ENCODE peak calls at places on chromosomes 16 and 17, in five cellular contexts. One of them, this sample, is unnamed.

GRCh38 chr16:53212899-53213235 is 158.1 kb downstream of the CHD9 start:
- DNase-seq in lower leg skin: no peak
- DNase-seq in testis: no peak
- DNase-seq in ascending aorta: no peak
- DNase-seq in transverse colon: no peak
- DNase-seq in this sample: no peak

GRCh38 chr16:46911038-46911437 is 26.9 kb downstream of the GPT2 start:
- DNase-seq in testis: no peak
- DNase-seq in transverse colon: no peak
- DNase-seq in lower leg skin: no peak
- DNase-seq in ascending aorta: no peak
- DNase-seq in this sample: no peak

GRCh38 chr16:57970971-57971370 is at the start of gene CNGB1:
- DNase-seq in testis: no peak
- DNase-seq in lower leg skin: no peak
- DNase-seq in ascending aorta: no peak
- DNase-seq in transverse colon: no peak
- DNase-seq in this sample: no peak

GRCh38 chr16:69691980-69692911 is 34.1 kb downstream of the NQO1 start:
- DNase-seq in lower leg skin: no peak
- DNase-seq in transverse colon: no peak
- DNase-seq in testis: no peak
- DNase-seq in ascending aorta: no peak
- DNase-seq in this sample: no peak

GRCh38 chr17:75181608-75182318 is 996 bp downstream of the SUMO2 start:
- DNase-seq in lower leg skin: peak; percentile 88
- DNase-seq in testis: peak; percentile 53
- DNase-seq in ascending aorta: peak; percentile 71
- DNase-seq in transverse colon: peak; percentile 30
- DNase-seq in this sample: peak; percentile 29

GRCh38 chr17:51653902-51654301 is 393.6 kb downstream of the UTP18 start:
- DNase-seq in transverse colon: no peak
- DNase-seq in ascending aorta: no peak
- DNase-seq in lower leg skin: no peak
- DNase-seq in testis: no peak
- DNase-seq in this sample: no peak

GRCh38 chr16:69311533-69312388 is 611 bp downstream of the VPS4A start:
- DNase-seq in testis: peak; percentile 51
- DNase-seq in transverse colon: peak; percentile 46
- DNase-seq in lower leg skin: peak; percentile 87
- DNase-seq in ascending aorta: peak; percentile 68
- DNase-seq in this sample: no peak

GRCh38 chr17:65195716-65196115 is 58.5 kb downstream of the RGS9 start:
- DNase-seq in transverse colon: no peak
- DNase-seq in testis: no peak
- DNase-seq in lower leg skin: no peak
- DNase-seq in ascending aorta: no peak
- DNase-seq in this sample: no peak

GRCh38 chr16:70520612-70521297 is 2.6 kb downstream of the COG4 start:
- DNase-seq in lower leg skin: no peak
- DNase-seq in transverse colon: no peak
- DNase-seq in ascending aorta: no peak
- DNase-seq in testis: no peak
- DNase-seq in this sample: no peak

GRCh38 chr16:69706256-69706974 is 19.9 kb downstream of the NQO1 start:
- DNase-seq in lower leg skin: no peak
- DNase-seq in testis: no peak
- DNase-seq in transverse colon: no peak
- DNase-seq in ascending aorta: no peak
- DNase-seq in this sample: no peak

GRCh38 chr16:27618611-27619380 is 68.9 kb downstream of the KATNIP start:
- DNase-seq in lower leg skin: no peak
- DNase-seq in ascending aorta: no peak
- DNase-seq in transverse colon: no peak
- DNase-seq in testis: no peak
- DNase-seq in this sample: no peak

GRCh38 chr17:54172096-54172495 is 349.4 kb downstream of the KIF2B start:
- DNase-seq in testis: no peak
- DNase-seq in lower leg skin: no peak
- DNase-seq in ascending aorta: no peak
- DNase-seq in transverse colon: no peak
- DNase-seq in this sample: no peak

GRCh38 chr16:49012961-49013726 is 268.5 kb downstream of the CBLN1 start:
- DNase-seq in ascending aorta: no peak
- DNase-seq in testis: no peak
- DNase-seq in transverse colon: peak; percentile 24
- DNase-seq in lower leg skin: peak; percentile 76
- DNase-seq in this sample: no peak

GRCh38 chr16:68069511-68070248 is 15.5 kb upstream of the NFATC3 start:
- DNase-seq in lower leg skin: peak; percentile 84
- DNase-seq in transverse colon: peak; percentile 78
- DNase-seq in testis: peak; percentile 73
- DNase-seq in ascending aorta: no peak
- DNase-seq in this sample: no peak
- TF ChIP-seq CTCF in lower leg skin: no peak
- TF ChIP-seq CTCF in transverse colon: no peak
- TF ChIP-seq CTCF in testis: no peak
- TF ChIP-seq CTCF in ascending aorta: no peak
- TF ChIP-seq CTCF in this sample: no peak

GRCh38 chr17:16915752-16916556 is 56.0 kb downstream of the TNFRSF13B start:
- DNase-seq in ascending aorta: peak; percentile 61
- DNase-seq in testis: peak; percentile 33
- DNase-seq in lower leg skin: peak; percentile 84
- DNase-seq in transverse colon: peak; percentile 83
- DNase-seq in this sample: peak; percentile 39
- TF ChIP-seq CTCF in ascending aorta: peak; percentile 20
- TF ChIP-seq CTCF in testis: no peak
- TF ChIP-seq CTCF in lower leg skin: no peak
- TF ChIP-seq CTCF in transverse colon: peak; percentile 31
- TF ChIP-seq CTCF in this sample: no peak

DNA sequence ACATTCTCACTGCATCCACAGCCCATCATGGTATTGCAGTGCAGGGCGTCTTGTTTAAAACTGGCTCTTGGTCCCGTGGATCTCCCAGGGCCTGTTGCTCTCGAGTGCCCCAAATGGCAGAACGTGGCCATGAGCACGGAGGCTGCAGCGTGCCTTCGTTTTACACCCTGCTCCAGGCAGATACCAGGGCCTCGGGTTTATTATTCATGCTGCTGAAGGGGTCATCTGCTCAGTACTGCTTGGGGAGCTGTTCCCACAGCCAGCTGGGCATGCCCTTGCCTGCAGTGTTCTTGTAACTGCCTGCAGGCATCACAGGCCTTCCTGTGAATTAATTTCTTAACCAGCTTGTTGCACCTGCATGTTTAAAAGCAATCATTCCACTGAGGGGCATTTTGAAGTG is 129.7 kb upstream of the CHMP6 start:
- DNase-seq in ascending aorta: no peak
- DNase-seq in transverse colon: peak; percentile 12
- DNase-seq in testis: peak; percentile 23
- DNase-seq in lower leg skin: no peak
- DNase-seq in this sample: no peak
- TF ChIP-seq CTCF in ascending aorta: peak; percentile 25
- TF ChIP-seq CTCF in transverse colon: no peak
- TF ChIP-seq CTCF in testis: no peak
- TF ChIP-seq CTCF in lower leg skin: no peak
- TF ChIP-seq CTCF in this sample: no peak

GRCh38 chr17:5077781-5078105 is 524 bp upstream of the ZFP3 start:
- DNase-seq in transverse colon: no peak
- DNase-seq in testis: no peak
- DNase-seq in lower leg skin: no peak
- DNase-seq in ascending aorta: no peak
- DNase-seq in this sample: no peak

GRCh38 chr17:5080591-5080990 is 2.3 kb downstream of the ZFP3 start:
- DNase-seq in transverse colon: no peak
- DNase-seq in testis: no peak
- DNase-seq in ascending aorta: no peak
- DNase-seq in lower leg skin: no peak
- DNase-seq in this sample: no peak

DNA sequence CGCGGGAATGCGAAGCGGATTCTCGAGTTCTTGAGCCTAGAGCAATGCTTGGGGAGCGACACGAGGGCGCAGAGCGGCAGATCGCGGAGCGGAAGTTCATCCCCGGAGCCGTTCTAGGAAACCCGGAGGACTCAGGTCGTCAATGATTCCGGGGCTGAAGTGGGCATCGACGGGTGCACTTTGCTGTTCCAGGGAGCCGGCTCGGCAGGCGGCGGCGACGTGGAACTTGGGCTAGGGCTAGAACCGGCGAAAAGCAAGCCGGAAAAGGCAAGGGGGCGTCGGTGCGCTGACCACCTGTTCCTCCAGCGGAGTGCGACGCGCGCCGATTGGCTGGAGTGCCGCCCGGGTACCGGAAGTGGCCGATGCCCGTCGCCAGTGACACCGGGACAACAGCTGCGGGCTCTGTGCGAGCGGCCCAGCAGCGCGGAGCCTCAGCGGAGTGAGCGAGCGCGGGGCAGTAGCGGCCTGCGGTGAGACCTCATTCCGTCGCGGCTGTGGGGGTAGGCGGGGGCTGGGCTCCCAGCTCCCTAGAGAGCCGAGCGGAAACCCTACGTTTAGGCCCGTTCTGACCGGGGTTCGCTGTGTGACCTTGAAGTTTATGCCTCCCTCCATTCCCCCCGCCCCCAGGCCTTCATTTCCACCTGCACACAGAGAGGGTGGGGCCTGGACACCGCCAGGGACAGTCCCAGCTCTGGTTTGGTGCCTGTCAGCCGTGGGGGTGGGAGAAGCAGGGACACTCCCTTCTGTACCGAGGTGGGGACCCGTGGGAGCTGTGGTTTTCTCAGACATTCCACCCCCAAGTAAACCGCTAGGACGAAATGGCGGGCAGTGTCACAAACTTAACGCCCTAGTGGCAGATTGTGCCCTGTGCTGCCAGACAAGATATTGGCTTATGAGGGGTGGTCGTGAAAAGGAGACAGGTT is at the start of gene ZFP3:
- DNase-seq in ascending aorta: peak; percentile 90
- DNase-seq in testis: peak; percentile 88
- DNase-seq in transverse colon: peak; percentile 90
- DNase-seq in lower leg skin: peak; percentile 96
- DNase-seq in this sample: peak; percentile 52
- TF ChIP-seq CTCF in ascending aorta: no peak
- TF ChIP-seq CTCF in testis: no peak
- TF ChIP-seq CTCF in transverse colon: peak; percentile 53
- TF ChIP-seq CTCF in lower leg skin: no peak
- TF ChIP-seq CTCF in this sample: no peak

DNA sequence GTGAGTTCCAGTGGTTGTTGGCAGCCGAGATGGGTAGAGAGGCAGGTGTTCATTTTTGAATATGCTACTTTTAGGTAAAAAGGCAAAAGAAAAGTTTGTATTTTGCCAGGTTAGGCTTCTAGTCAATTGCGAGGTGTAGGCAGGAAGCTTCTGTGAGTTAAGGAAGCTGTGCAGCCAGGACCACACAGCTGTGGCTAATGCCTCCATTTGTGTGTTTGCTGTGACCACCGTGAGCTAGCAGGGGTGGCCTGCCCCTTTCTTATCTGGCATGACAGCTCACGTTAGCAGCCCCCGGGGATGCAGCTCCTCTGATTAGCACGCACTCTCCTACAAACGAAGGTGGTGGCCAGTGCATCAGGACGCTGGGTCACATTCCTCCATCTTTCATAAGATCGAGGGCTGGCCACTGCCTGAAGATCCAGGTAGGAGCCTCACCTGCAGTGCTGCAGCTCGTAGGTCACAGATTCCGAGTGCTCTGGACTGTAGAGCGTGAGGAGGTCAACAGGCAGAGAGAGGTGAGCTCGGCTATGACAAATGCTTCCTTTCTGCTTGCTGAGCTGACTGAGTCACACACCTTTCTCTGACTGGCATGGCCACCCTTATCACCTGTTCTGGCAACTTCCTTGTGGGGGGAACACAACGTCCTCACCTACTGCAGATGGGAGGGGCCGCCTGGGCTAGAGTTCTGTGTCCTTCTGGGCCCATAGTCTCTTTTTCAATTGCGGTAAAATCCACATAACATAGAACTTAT is 244.4 kb downstream of the HS3ST3B1 start:
- DNase-seq in testis: no peak
- DNase-seq in ascending aorta: no peak
- DNase-seq in lower leg skin: no peak
- DNase-seq in transverse colon: no peak
- DNase-seq in this sample: no peak
- TF ChIP-seq CTCF in testis: no peak
- TF ChIP-seq CTCF in ascending aorta: no peak
- TF ChIP-seq CTCF in lower leg skin: no peak
- TF ChIP-seq CTCF in transverse colon: no peak
- TF ChIP-seq CTCF in this sample: no peak

GRCh38 chr16:4693296-4693955 is at the start of gene NUDT16L1:
- DNase-seq in transverse colon: peak; percentile 97
- DNase-seq in testis: peak; percentile 96
- DNase-seq in ascending aorta: peak; percentile 98
- DNase-seq in lower leg skin: peak; percentile 99
- DNase-seq in this sample: peak; percentile 82
- TF ChIP-seq CTCF in transverse colon: no peak
- TF ChIP-seq CTCF in testis: no peak
- TF ChIP-seq CTCF in ascending aorta: peak; percentile 23
- TF ChIP-seq CTCF in lower leg skin: no peak
- TF ChIP-seq CTCF in this sample: no peak